ENCODE peak calls at places on chromosomes 2 and 18, in ten cellular contexts. U is type B pancreatic cell, F is kidney, O is stomach, G is foreskin fibroblast, M is IMR-90, P is gastrocnemius medialis, J is NB4, C is A673, Y is PC-9. I is an unnamed sample.

GRCh38 chr2:142918624-142919023 is 41.2 kb downstream of the KYNU start:
- DNase-seq in U (no peak), F (no peak), O (no peak), G (peak; percentile 59), M (peak; percentile 79), P (no peak), J (no peak), C (no peak), Y (no peak), I (no peak)

GRCh38 chr18:13266208-13267100 is 47.9 kb downstream of the LDLRAD4 start:
- DNase-seq in U (peak; percentile 64), F (peak; percentile 66), O (no peak), G (no peak), M (no peak), P (peak; percentile 47), J (no peak), C (no peak), Y (peak; percentile 61), I (no peak)

GRCh38 chr2:168738057-168738456 is 64.4 kb upstream of the NOSTRIN start:
- DNase-seq in U (no peak), F (no peak), O (no peak), G (no peak), M (no peak), P (no peak), J (no peak), C (no peak), Y (no peak), I (peak; percentile 15)

GRCh38 chr18:79921984-79922965 is 29.2 kb downstream of the SLC66A2 start:
- DNase-seq in U (peak; percentile 42), F (peak; percentile 62), O (peak; percentile 11), G (no peak), M (no peak), P (peak; percentile 6), J (no peak), C (no peak), Y (no peak), I (no peak)

GRCh38 chr2:53755022-53755630 is 12.5 kb upstream of the CHAC2 start:
- DNase-seq in U (no peak), F (no peak), O (peak; percentile 35), G (peak; percentile 63), M (no peak), P (peak; percentile 75), J (no peak), C (no peak), Y (peak; percentile 5), I (peak; percentile 25)

GRCh38 chr2:197092431-197092830 is 165.9 kb upstream of the PGAP1 start:
- DNase-seq in U (no peak), F (no peak), O (no peak), G (peak; percentile 92), M (peak; percentile 92), P (no peak), J (no peak), C (peak; percentile 90), Y (no peak), I (no peak)

GRCh38 chr2:112481528-112482228 is at the start of gene TTL:
- DNase-seq in U (peak; percentile 77), F (peak; percentile 90), O (peak; percentile 78), G (peak; percentile 91), M (peak; percentile 49), P (peak; percentile 62), J (peak; percentile 87), C (peak; percentile 86), Y (peak; percentile 73), I (peak; percentile 77)

GRCh38 chr2:236676131-236676873 is 106.7 kb downstream of the ACKR3 start:
- DNase-seq in U (no peak), F (no peak), O (no peak), G (no peak), M (no peak), P (no peak), J (no peak), C (no peak), Y (no peak), I (no peak)

GRCh38 chr2:5111581-5111980 is 580.6 kb upstream of the SOX11 start:
- DNase-seq in U (no peak), F (no peak), O (no peak), G (no peak), M (no peak), P (no peak), J (no peak), C (peak; percentile 48), Y (no peak), I (no peak)

GRCh38 chr2:157662401-157662800 is 33.7 kb upstream of the ACVR1C start:
- DNase-seq in U (no peak), F (no peak), O (no peak), G (peak; percentile 38), M (no peak), P (no peak), J (no peak), C (peak; percentile 1), Y (no peak), I (no peak)

GRCh38 chr2:158993030-158993429 is 24.6 kb downstream of the TANC1 start:
- DNase-seq in U (no peak), F (no peak), O (no peak), G (no peak), M (no peak), P (no peak), J (no peak), C (no peak), Y (no peak), I (no peak)

GRCh38 chr2:231387904-231388724 is 7.4 kb upstream of the B3GNT7 start:
- DNase-seq in U (no peak), F (no peak), O (peak; percentile 47), G (peak; percentile 89), M (peak; percentile 56), P (no peak), J (peak; percentile 97), C (no peak), Y (peak; percentile 40), I (no peak)
- TF ChIP-seq CTCF in U (no peak), F (no peak), O (no peak), G (no peak), M (no peak), P (no peak), J (peak; percentile 14), C (no peak), Y (no peak), I (no peak)

DNA sequence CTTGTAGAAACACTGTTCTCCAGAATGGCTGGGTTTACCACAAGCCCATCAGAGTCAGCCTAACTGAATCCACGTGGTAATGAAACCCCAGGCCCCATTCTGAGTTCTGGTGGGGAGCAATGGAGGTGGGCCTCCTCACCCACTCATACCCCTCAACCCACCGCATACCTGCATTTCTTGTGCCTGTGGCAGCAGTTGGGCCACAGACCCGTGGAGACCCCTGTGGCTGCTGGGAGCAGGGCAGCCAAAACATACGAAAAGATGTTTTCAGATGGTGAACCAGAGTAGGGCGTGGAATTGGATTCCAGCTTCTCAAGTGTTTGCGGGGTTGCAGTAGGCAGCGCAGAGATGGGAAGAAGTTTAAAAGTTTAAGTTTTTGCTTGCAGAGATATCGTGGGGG is 51.0 kb downstream of the ITGA6 start:
- DNase-seq in U (no peak), F (no peak), O (no peak), G (no peak), M (no peak), P (no peak), J (no peak), C (no peak), Y (no peak), I (no peak)
- TF ChIP-seq CTCF in U (no peak), F (no peak), O (no peak), G (no peak), M (no peak), P (no peak), J (no peak), C (no peak), Y (no peak), I (no peak)

DNA sequence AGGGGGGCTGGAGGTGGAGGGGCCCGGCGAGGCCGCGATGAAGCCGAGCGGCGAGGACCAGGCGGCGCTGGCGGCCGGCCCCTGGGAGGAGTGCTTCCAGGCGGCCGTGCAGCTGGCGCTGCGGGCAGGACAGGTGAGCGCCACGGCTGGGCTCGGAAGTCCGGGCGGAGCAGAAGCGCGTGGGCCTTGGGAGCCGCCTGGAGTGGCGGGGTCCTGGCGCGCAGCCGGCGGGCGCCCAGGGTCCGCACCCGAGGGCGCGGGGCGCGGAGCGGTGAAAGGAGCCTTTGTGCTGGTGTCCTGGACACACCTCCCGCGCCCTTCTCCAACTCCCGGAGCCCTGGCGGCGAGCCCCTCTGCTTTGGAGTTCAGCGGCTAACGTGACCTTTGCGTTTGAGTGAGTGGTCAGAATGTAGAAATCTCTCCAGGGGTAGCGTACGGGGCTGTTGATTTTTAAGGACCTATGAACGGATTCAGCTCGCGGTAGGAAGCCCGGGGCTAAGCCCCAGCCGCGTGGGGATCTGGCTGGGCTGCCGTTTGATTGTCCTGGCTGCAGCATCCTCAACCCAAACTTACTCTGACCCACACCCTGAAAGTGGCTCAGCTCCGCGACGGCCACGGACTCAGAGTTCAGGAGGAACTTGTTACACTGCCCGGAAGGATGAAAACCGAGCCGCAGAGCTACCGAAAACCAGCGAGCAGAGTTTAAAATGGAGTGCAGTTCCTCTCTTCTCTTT is 493 bp downstream of the IMPA2 start:
- DNase-seq in U (no peak), F (peak; percentile 84), O (peak; percentile 55), G (peak; percentile 56), M (peak; percentile 19), P (peak; percentile 73), J (peak; percentile 66), C (no peak), Y (peak; percentile 59), I (no peak)
- TF ChIP-seq CTCF in U (peak; percentile 41), F (no peak), O (no peak), G (no peak), M (no peak), P (no peak), J (no peak), C (no peak), Y (no peak), I (no peak)

DNA sequence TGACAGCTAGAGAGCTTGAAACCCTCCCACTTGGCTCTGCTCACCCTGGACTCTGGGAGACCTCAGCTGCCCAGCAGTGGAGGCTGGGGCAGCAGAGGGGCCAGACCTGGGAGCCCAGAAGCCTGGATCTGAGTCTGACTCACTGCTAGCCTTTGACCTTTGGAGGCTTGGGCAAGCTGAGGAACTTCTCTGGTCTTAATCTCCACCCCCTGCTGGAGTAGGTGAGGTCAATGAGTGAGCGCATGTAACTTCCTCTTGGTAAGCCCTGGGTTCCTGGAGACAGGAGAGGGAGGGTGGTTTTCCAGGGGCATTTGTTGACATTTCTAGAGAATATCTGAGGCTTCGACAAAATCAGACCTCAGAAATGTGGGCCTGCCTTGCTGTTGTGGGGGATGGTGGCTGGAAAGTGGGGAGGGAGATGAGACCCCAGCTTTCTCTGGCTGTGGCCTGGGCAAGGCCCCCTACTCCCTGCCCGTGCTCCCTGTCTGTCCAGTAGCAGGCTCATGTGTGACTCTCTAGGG is 73.0 kb upstream of the YWHAQ start:
- DNase-seq in U (no peak), F (no peak), O (peak; percentile 30), G (peak; percentile 96), M (peak; percentile 79), P (no peak), J (peak; percentile 86), C (no peak), Y (peak; percentile 71), I (peak; percentile 75)
- TF ChIP-seq CTCF in U (no peak), F (no peak), O (no peak), G (no peak), M (peak; percentile 5), P (no peak), J (no peak), C (no peak), Y (peak; percentile 33), I (no peak)

I was measured in RWPE1.